ENCODE peak calls at places on chromosomes 11 and 22, in six cellular contexts. Z, T, F, I, Y and E are unnamed samples.

GRCh38 chr22:20036119-20036518 is 15.2 kb downstream of the TANGO2 start:
- DNase-seq in Z (no peak), T (no peak), F (no peak), I (no peak), Y (no peak), E (no peak)

GRCh38 chr11:44315947-44316387 is 6.0 kb upstream of the ALX4 start:
- DNase-seq in Z (peak; percentile 58), T (peak; percentile 52), F (no peak), I (no peak), Y (no peak), E (no peak)

GRCh38 chr11:1307998-1308744 is 1.3 kb downstream of the TOLLIP start:
- DNase-seq in Z (no peak), T (peak; percentile 14), F (peak; percentile 89), I (no peak), Y (no peak), E (no peak)

GRCh38 chr11:134478611-134479010 is 66.6 kb upstream of the B3GAT1 start:
- DNase-seq in Z (peak; percentile 15), T (no peak), F (no peak), I (no peak), Y (no peak), E (no peak)

GRCh38 chr11:112727341-112727841 is 233.8 kb upstream of the NCAM1 start:
- DNase-seq in Z (no peak), T (peak; percentile 41), F (no peak), I (no peak), Y (no peak), E (no peak)

GRCh38 chr11:115623021-115623451 is 118.8 kb upstream of the CADM1 start:
- DNase-seq in Z (peak; percentile 69), T (peak; percentile 59), F (no peak), I (no peak), Y (peak; percentile 99), E (no peak)

GRCh38 chr11:58578136-58578634 is 678 bp upstream of the ZFP91 start:
- DNase-seq in Z (peak; percentile 95), T (peak; percentile 95), F (peak; percentile 95), I (peak; percentile 92), Y (peak; percentile 99), E (peak; percentile 87)

GRCh38 chr22:40070701-40071100 is 75.9 kb downstream of the FAM83F start:
- DNase-seq in Z (no peak), T (no peak), F (no peak), I (no peak), Y (no peak), E (no peak)

GRCh38 chr11:90774727-90775572 is 552.1 kb upstream of the CHORDC1 start:
- DNase-seq in Z (no peak), T (no peak), F (no peak), I (no peak), Y (no peak), E (no peak)

GRCh38 chr11:47914743-47915142 is 65.6 kb upstream of the PTPRJ start:
- DNase-seq in Z (no peak), T (no peak), F (no peak), I (no peak), Y (no peak), E (no peak)

GRCh38 chr11:44987506-44987905 is 36.8 kb upstream of the TP53I11 start:
- DNase-seq in Z (no peak), T (no peak), F (no peak), I (no peak), Y (no peak), E (no peak)

GRCh38 chr11:105861225-105861624 is 160.8 kb downstream of the MSANTD4 start:
- DNase-seq in Z (no peak), T (no peak), F (no peak), I (no peak), Y (peak; percentile 27), E (no peak)

GRCh38 chr22:50456466-50457234 is 18.2 kb downstream of the SBF1 start:
- DNase-seq in Z (no peak), T (no peak), F (no peak), I (no peak), Y (no peak), E (no peak)

GRCh38 chr22:50456026-50456425 is 18.8 kb downstream of the SBF1 start:
- DNase-seq in Z (no peak), T (no peak), F (no peak), I (no peak), Y (no peak), E (no peak)

GRCh38 chr22:50454556-50455075 is 20.2 kb downstream of the SBF1 start:
- DNase-seq in Z (no peak), T (no peak), F (no peak), I (no peak), Y (no peak), E (no peak)

GRCh38 chr22:50455201-50455600 is 19.6 kb downstream of the SBF1 start:
- DNase-seq in Z (no peak), T (no peak), F (no peak), I (no peak), Y (no peak), E (no peak)

GRCh38 chr22:50452649-50453048 is 22.2 kb downstream of the SBF1 start:
- DNase-seq in Z (no peak), T (no peak), F (no peak), I (no peak), Y (no peak), E (no peak)
- TF ChIP-seq CTCF in Z (no peak), T (no peak), F (no peak), I (no peak), Y (no peak), E (no peak)

DNA sequence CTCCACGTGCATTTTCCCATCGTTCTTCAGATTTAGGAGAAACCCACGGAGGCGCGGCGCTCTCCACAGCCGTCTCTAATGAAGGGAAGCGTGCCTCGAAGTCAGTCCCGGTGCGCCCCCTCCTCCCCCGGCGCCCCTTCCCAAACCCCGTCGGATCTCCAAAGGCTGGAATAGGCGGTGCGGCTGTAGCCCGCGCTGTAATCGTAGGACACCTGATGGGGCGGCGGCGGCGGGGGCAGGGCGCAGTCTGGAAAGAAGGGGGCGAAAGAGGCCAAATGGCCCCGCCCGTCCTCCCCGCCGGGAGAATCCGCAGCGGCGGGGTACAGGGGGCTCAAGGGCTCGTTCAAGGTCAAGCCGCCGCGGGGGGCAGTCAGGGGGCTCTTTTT is 1.3 kb downstream of the FAM181B start:
- DNase-seq in Z (no peak), T (no peak), F (no peak), I (no peak), Y (no peak), E (no peak)
- TF ChIP-seq CTCF in Z (no peak), T (no peak), F (no peak), I (no peak), Y (no peak), E (no peak)

GRCh38 chr22:41816871-41817270 is 16.0 kb upstream of the SREBF2 start:
- DNase-seq in Z (no peak), T (no peak), F (no peak), I (no peak), Y (no peak), E (no peak)

GRCh38 chr22:41816241-41816640 is 15.8 kb downstream of the CCDC134 start:
- DNase-seq in Z (no peak), T (no peak), F (no peak), I (no peak), Y (no peak), E (no peak)

GRCh38 chr22:41815716-41816115 is 15.2 kb downstream of the CCDC134 start:
- DNase-seq in Z (no peak), T (no peak), F (no peak), I (no peak), Y (no peak), E (no peak)

GRCh38 chr22:41818596-41818995 is 14.3 kb upstream of the SREBF2 start:
- DNase-seq in Z (no peak), T (no peak), F (no peak), I (no peak), Y (no peak), E (no peak)

DNA sequence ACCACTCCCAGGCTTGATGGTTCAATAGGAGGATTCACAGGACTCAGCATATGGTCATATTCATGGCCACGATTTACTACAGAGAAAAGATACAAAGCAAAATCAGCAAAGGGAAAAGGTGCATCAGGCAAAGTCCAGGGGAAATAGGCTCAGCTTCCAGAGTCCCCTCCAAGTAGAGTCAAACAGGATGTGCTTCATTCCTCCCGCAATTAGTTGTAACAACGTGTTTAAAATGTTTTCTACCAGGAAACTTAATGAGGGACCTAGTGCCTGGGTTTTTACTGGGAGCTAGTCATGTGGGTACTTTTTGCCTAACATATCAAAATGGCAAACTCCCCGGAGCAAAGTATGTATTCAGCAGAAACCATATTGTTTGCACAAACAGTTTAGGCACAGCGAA is 14.9 kb upstream of the SREBF2 start:
- DNase-seq in Z (no peak), T (no peak), F (no peak), I (no peak), Y (no peak), E (no peak)
- TF ChIP-seq CTCF in Z (no peak), T (no peak), F (no peak), I (no peak), Y (no peak), E (no peak)

GRCh38 chr11:79400717-79401330 is 40.0 kb downstream of the TENM4 start:
- DNase-seq in Z (peak; percentile 67), T (no peak), F (no peak), I (no peak), Y (peak; percentile 54), E (peak; percentile 63)
- TF ChIP-seq CTCF in Z (peak; percentile 58), T (no peak), F (peak; percentile 47), I (peak; percentile 84), Y (peak; percentile 74), E (peak; percentile 69)

GRCh38 chr11:19430346-19431058 is 189.8 kb upstream of the E2F8 start:
- DNase-seq in Z (no peak), T (no peak), F (no peak), I (no peak), Y (no peak), E (no peak)

GRCh38 chr11:19426719-19427066 is 185.9 kb upstream of the E2F8 start:
- DNase-seq in Z (no peak), T (no peak), F (no peak), I (no peak), Y (no peak), E (no peak)

GRCh38 chr11:19429108-19429760 is 188.5 kb upstream of the E2F8 start:
- DNase-seq in Z (no peak), T (no peak), F (peak; percentile 72), I (no peak), Y (no peak), E (no peak)

GRCh38 chr11:19426022-19426718 is 185.4 kb upstream of the E2F8 start:
- DNase-seq in Z (no peak), T (no peak), F (no peak), I (no peak), Y (no peak), E (no peak)

DNA sequence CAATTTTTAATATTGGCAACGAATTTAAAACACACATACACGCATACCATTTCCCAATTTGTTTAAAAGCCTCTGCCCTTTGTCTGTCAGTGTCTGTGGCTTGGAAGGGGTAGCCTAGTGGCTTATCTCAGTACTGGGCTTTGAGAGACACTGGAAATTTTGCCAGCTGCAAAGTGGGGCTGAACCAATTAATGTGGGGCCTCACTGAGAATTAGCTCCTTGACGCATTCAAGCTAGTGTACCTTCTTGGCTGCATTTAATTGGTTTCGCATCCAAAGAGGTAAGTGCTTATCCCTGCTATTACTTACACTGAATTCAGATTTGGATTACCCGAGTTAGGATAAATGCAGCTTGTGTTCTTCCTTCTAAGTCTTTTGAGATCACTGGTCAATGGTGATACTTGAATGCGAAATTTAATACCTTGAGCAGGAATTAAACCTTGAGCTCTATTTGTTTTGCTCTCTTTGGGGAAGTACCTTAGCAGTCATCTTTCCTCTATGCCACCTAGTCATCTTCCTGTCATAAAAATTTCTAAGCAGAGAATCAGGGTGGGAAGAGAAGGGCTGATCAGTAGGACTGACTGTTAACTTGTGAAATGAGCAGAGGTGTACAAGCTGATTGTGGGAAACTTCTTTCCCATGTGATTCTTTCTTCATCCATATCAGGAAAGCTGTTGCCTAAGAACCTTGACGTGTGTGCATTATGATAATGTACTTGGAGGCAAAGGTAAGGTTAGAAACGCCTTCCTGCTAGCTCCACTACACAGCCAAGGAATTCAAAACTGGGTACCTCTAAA is 187.7 kb upstream of the E2F8 start:
- DNase-seq in Z (no peak), T (no peak), F (no peak), I (no peak), Y (no peak), E (no peak)
- TF ChIP-seq CTCF in Z (no peak), T (no peak), F (no peak), I (no peak), Y (no peak), E (no peak)